ENCODE peak calls at places on chromosomes 6 and 20, in five cellular contexts. Z, L, F, W and S are unnamed samples.

GRCh38 chr6:169725270-169726048 is 1.2 kb upstream of the PHF10 start:
- DNase-seq in Z (peak), L (no peak), F (no peak), W (peak), S (peak)

GRCh38 chr6:113995632-113996031 is 24.7 kb upstream of the HDAC2 start:
- DNase-seq in Z (no peak), L (no peak), F (peak), W (peak), S (no peak)

GRCh38 chr20:12570371-12570770 is 438.4 kb upstream of the SPTLC3 start:
- DNase-seq in Z (no peak), L (no peak), F (peak), W (peak), S (no peak)

GRCh38 chr6:132751828-132752227 is 5.9 kb downstream of the VNN2 start:
- DNase-seq in Z (no peak), L (no peak), F (no peak), W (no peak), S (no peak)

GRCh38 chr6:16354692-16355091 is 116.3 kb downstream of the GMPR start:
- DNase-seq in Z (no peak), L (no peak), F (no peak), W (no peak), S (no peak)

GRCh38 chr6:25242567-25242966 is 36.6 kb upstream of the CARMIL1 start:
- DNase-seq in Z (no peak), L (no peak), F (no peak), W (no peak), S (no peak)

GRCh38 chr6:7219310-7219709 is 93.7 kb downstream of the SSR1 start:
- DNase-seq in Z (no peak), L (no peak), F (no peak), W (no peak), S (no peak)

GRCh38 chr20:58749098-58749766 is 56.6 kb downstream of the NPEPL1 start:
- DNase-seq in Z (no peak), L (no peak), F (no peak), W (no peak), S (no peak)

GRCh38 chr6:159754959-159755914 is 6.6 kb upstream of the ACAT2 start:
- DNase-seq in Z (no peak), L (no peak), F (no peak), W (no peak), S (no peak)

GRCh38 chr20:21100590-21101452 is 5.3 kb downstream of the LINC00237 start:
- DNase-seq in Z (no peak), L (peak), F (no peak), W (no peak), S (no peak)

GRCh38 chr6:147448212-147448611 is 60.3 kb upstream of the SAMD5 start:
- DNase-seq in Z (no peak), L (no peak), F (no peak), W (no peak), S (no peak)

GRCh38 chr6:108164815-108165706 is 761 bp upstream of the NR2E1 start:
- DNase-seq in Z (no peak), L (no peak), F (peak), W (no peak), S (no peak)

GRCh38 chr6:39056681-39057080 is 8.1 kb downstream of the GLP1R start:
- DNase-seq in Z (no peak), L (no peak), F (no peak), W (no peak), S (no peak)

GRCh38 chr6:104572901-104573300 is 286.8 kb downstream of the HACE1 start:
- DNase-seq in Z (no peak), L (no peak), F (no peak), W (no peak), S (no peak)

GRCh38 chr20:62918137-62918536 is 8.2 kb downstream of the DIDO1 start:
- DNase-seq in Z (no peak), L (no peak), F (no peak), W (no peak), S (no peak)